ENCODE peak calls at places on chromosomes 12 and 14, in seven cellular contexts. C is renal cortical epithelial cell, M is astrocyte, S is T47D, N is breast epithelium, V is NCI-H1436 treated with DMSO at 0.1 percent for 48 hours, B is transverse colon. I is an unnamed sample.

GRCh38 chr12:25979059-25979458 is 20.6 kb downstream of the RASSF8 start:
- DNase-seq in N (no peak), S (no peak), C (no peak), V (no peak), M (no peak), B (no peak), I (no peak)

GRCh38 chr14:104438166-104438887 is 141.2 kb upstream of the C14orf180 start:
- DNase-seq in S (no peak), C (no peak), M (no peak), N (peak; percentile 9), B (peak; percentile 5), V (no peak), I (no peak)

GRCh38 chr12:2145433-2145832 is 92.6 kb downstream of the CACNA1C start:
- DNase-seq in B (no peak), N (no peak), S (no peak), M (no peak), C (no peak), V (no peak), I (no peak)

GRCh38 chr12:53299101-53299453 is 418 bp upstream of the MYG1 start:
- DNase-seq in M (peak; percentile 68), N (no peak), C (peak; percentile 72), S (no peak), V (no peak), B (no peak), I (no peak)

GRCh38 chr12:81212996-81213696 is 135.3 kb downstream of the ACSS3 start:
- DNase-seq in B (no peak), N (no peak), M (no peak), C (no peak), S (no peak), V (no peak), I (no peak)

GRCh38 chr12:4579305-4580097 is 17.5 kb downstream of the DYRK4 start:
- DNase-seq in S (no peak), M (no peak), B (peak; percentile 25), C (peak; percentile 32), N (no peak), V (no peak), I (no peak)

GRCh38 chr12:104166465-104166864 is 28.5 kb upstream of the NFYB start:
- DNase-seq in B (no peak), S (no peak), C (no peak), M (peak; percentile 77), N (no peak), V (no peak), I (no peak)

GRCh38 chr14:105330491-105330895 is 15.9 kb downstream of the PACS2 start:
- DNase-seq in M (peak; percentile 60), N (no peak), B (no peak), C (peak; percentile 45), V (no peak), S (no peak), I (peak; percentile 16)

GRCh38 chr12:123853401-123854070 is 91.4 kb downstream of the DNAH10 start:
- DNase-seq in V (no peak), C (no peak), N (no peak), B (peak; percentile 51), S (no peak), M (no peak), I (no peak)

GRCh38 chr12:27077586-27077985 is 4.8 kb downstream of the C12orf71 start:
- DNase-seq in V (no peak), N (no peak), C (no peak), S (no peak), B (no peak), M (no peak), I (no peak)

GRCh38 chr12:122807651-122808050 is 27.6 kb upstream of the HIP1R start:
- DNase-seq in B (no peak), N (no peak), M (no peak), C (no peak), V (no peak), S (no peak), I (no peak)

GRCh38 chr12:53735-54095 is 12.9 kb upstream of the IQSEC3 start:
- DNase-seq in B (no peak), N (no peak), M (no peak), V (no peak), C (no peak), S (no peak), I (no peak)

GRCh38 chr14:75200451-75200850 is 24.0 kb upstream of the TMED10 start:
- DNase-seq in N (peak; percentile 76), B (peak; percentile 88), S (peak; percentile 74), C (peak; percentile 60), M (no peak), V (no peak), I (no peak)

I was measured in kidney glomerular epithelial cell.